ENCODE peak calls at places on chromosomes 7 and 10, in five cellular contexts. A, B, C, Y and U are unnamed samples.

GRCh38 chr7:143882020-143882610 is 19.9 kb downstream of the TCAF1 start:
- ATAC-seq in A (no peak), B (peak; percentile 90), C (no peak), Y (no peak), U (peak; percentile 71)

GRCh38 chr10:117541909-117542705 is 439 bp upstream of the EMX2 start:
- ATAC-seq in A (no peak), B (peak; percentile 39), C (no peak), Y (no peak), U (peak; percentile 50)

GRCh38 chr7:28355553-28356319 is 56.6 kb upstream of the CREB5 start:
- ATAC-seq in A (no peak), B (peak; percentile 47), C (no peak), Y (no peak), U (no peak)

GRCh38 chr7:999921-1000593 is 17.1 kb downstream of the CYP2W1 start:
- ATAC-seq in A (no peak), B (no peak), C (no peak), Y (no peak), U (no peak)

GRCh38 chr10:75034131-75034512 is 77.3 kb upstream of the SAMD8 start:
- ATAC-seq in A (no peak), B (no peak), C (no peak), Y (no peak), U (no peak)

GRCh38 chr7:19698331-19698730 is 10.5 kb downstream of the POLR1F start:
- ATAC-seq in A (no peak), B (no peak), C (no peak), Y (no peak), U (no peak)

GRCh38 chr7:76009672-76010600 is 15.5 kb upstream of the TMEM120A start:
- ATAC-seq in A (peak; percentile 27), B (no peak), C (no peak), Y (no peak), U (no peak)

GRCh38 chr7:142391191-142391992 is 133.5 kb upstream of the PRSS58 start:
- ATAC-seq in A (no peak), B (no peak), C (peak; percentile 70), Y (no peak), U (no peak)

GRCh38 chr10:85599081-85599480 is 767.5 kb downstream of the GRID1 start:
- ATAC-seq in A (no peak), B (no peak), C (no peak), Y (no peak), U (no peak)

GRCh38 chr7:35430547-35431153 is 176.8 kb upstream of the TBX20 start:
- ATAC-seq in A (no peak), B (no peak), C (no peak), Y (no peak), U (no peak)

GRCh38 chr7:140364819-140365218 is 33.5 kb downstream of the SLC37A3 start:
- ATAC-seq in A (peak; percentile 13), B (no peak), C (no peak), Y (no peak), U (no peak)

GRCh38 chr7:27277628-27278027 is 35.0 kb downstream of the EVX1 start:
- ATAC-seq in A (peak; percentile 89), B (no peak), C (no peak), Y (no peak), U (no peak)

GRCh38 chr7:135761751-135762488 is 13.3 kb upstream of the FAM180A start:
- ATAC-seq in A (peak; percentile 72), B (no peak), C (no peak), Y (no peak), U (no peak)

GRCh38 chr10:17029581-17030271 is 99.9 kb downstream of the CUBN start:
- ATAC-seq in A (peak; percentile 59), B (peak; percentile 91), C (peak; percentile 71), Y (peak; percentile 69), U (peak; percentile 76)

GRCh38 chr10:24494777-24495176 is 228.9 kb downstream of the ARHGAP21 start:
- ATAC-seq in A (no peak), B (no peak), C (no peak), Y (no peak), U (no peak)